ENCODE peak calls at places on chromosome 13, in five cellular contexts. Y, H, I, W and R are unnamed samples.

GRCh38 chr13:43153436-43154082 is 130.2 kb downstream of the DNAJC15 start:
- DNase-seq in Y (no peak), H (no peak), I (no peak), W (no peak), R (no peak)

GRCh38 chr13:110634558-110634957 is 19.2 kb downstream of the NAXD start:
- DNase-seq in Y (no peak), H (no peak), I (no peak), W (no peak), R (no peak)

GRCh38 chr13:113655358-113656014 is 2.5 kb downstream of the ATP4B start:
- DNase-seq in Y (no peak), H (peak; percentile 45), I (peak; percentile 14), W (no peak), R (peak; percentile 45)

GRCh38 chr13:103952183-103952582 is 886.0 kb upstream of the SLC10A2 start:
- DNase-seq in Y (no peak), H (no peak), I (no peak), W (no peak), R (no peak)

GRCh38 chr13:28349371-28349770 is 145.6 kb downstream of the FLT1 start:
- DNase-seq in Y (no peak), H (no peak), I (no peak), W (no peak), R (no peak)

GRCh38 chr13:48859168-48860105 is 116.3 kb upstream of the FNDC3A start:
- DNase-seq in Y (no peak), H (no peak), I (no peak), W (no peak), R (no peak)

GRCh38 chr13:28611654-28612131 is 47.2 kb upstream of the POMP start:
- DNase-seq in Y (no peak), H (no peak), I (no peak), W (no peak), R (no peak)

GRCh38 chr13:106104281-106104901 is 431.1 kb downstream of the EFNB2 start:
- DNase-seq in Y (no peak), H (no peak), I (no peak), W (no peak), R (no peak)

GRCh38 chr13:33676045-33676699 is 141.8 kb upstream of the RFC3 start:
- DNase-seq in Y (no peak), H (no peak), I (no peak), W (no peak), R (no peak)

GRCh38 chr13:110647365-110647737 is 32.0 kb downstream of the NAXD start:
- DNase-seq in Y (no peak), H (peak; percentile 61), I (no peak), W (no peak), R (peak; percentile 60)

GRCh38 chr13:48580185-48580803 is 47.4 kb upstream of the RCBTB2 start:
- DNase-seq in Y (peak; percentile 59), H (peak; percentile 76), I (peak; percentile 61), W (no peak), R (no peak)

GRCh38 chr13:23889598-23890224 is 511 bp upstream of the MIPEP start:
- DNase-seq in Y (no peak), H (no peak), I (no peak), W (no peak), R (no peak)

GRCh38 chr13:23883255-23883654 is 5.9 kb downstream of the MIPEP start:
- DNase-seq in Y (no peak), H (no peak), I (no peak), W (no peak), R (no peak)

GRCh38 chr13:23888658-23889597 is at the start of gene MIPEP:
- DNase-seq in Y (peak; percentile 90), H (peak; percentile 95), I (peak; percentile 93), W (peak; percentile 79), R (peak; percentile 95)
- H3K27ac ChIP-seq in Y (peak within 1 kb of the TSS; percentile 93), H (peak within 1 kb of the TSS; percentile 92), I (peak within 1 kb of the TSS; percentile 87), W (peak within 1 kb of the TSS; percentile 69), R (peak within 1 kb of the TSS; percentile 94)

DNA sequence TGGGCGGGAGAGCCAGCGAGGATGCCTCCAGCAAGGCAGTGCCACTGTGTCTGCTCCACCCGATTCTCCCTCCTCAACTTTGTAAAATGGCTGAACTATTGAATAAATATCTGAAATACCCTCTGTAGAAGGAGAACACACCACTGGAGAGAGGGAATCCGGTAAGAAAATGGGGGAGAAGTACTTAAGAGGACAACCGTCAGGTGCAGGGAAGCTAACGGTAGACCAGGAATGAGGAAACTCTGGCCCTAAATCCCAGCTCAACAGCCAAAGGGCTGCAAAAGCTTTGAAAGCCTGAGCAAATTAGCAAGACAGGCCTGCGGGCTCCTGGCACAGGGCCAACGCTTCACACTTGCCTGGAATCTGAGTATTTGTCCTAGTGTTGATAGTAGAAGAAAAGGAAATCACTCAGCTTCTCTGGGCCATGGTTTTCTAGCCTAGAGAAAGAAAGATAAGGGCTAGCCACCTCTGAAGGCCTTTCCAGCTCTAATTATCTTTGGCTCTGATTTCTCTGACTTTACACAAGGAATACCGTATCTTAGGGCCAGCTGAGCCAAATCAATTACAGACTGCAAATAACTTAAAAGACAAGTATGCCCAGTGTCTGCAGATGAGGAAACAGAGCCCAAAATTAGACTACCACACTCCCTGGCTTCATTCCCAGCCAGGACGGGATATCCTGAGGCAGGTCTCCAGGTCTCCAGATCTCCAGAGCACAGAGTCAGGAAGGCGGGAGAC is 69.7 kb downstream of the STK24 start:
- DNase-seq in Y (peak; percentile 76), H (peak; percentile 83), I (peak; percentile 60), W (no peak), R (no peak)
- TF ChIP-seq POLR2AphosphoS5 in Y (no peak), H (no peak), I (peak; percentile 44), W (no peak), R (no peak)

GRCh38 chr13:99366075-99366987 is 59.1 kb upstream of the GPR183 start:
- DNase-seq in Y (no peak), H (no peak), I (no peak), W (peak; percentile 87), R (no peak)

GRCh38 chr13:99370476-99371272 is 63.5 kb upstream of the GPR183 start:
- DNase-seq in Y (peak; percentile 8), H (no peak), I (no peak), W (no peak), R (no peak)

GRCh38 chr13:99363949-99364348 is 56.8 kb upstream of the GPR183 start:
- DNase-seq in Y (no peak), H (no peak), I (no peak), W (no peak), R (no peak)

GRCh38 chr13:99367106-99367616 is 60.0 kb upstream of the GPR183 start:
- DNase-seq in Y (no peak), H (no peak), I (no peak), W (no peak), R (peak; percentile 31)

DNA sequence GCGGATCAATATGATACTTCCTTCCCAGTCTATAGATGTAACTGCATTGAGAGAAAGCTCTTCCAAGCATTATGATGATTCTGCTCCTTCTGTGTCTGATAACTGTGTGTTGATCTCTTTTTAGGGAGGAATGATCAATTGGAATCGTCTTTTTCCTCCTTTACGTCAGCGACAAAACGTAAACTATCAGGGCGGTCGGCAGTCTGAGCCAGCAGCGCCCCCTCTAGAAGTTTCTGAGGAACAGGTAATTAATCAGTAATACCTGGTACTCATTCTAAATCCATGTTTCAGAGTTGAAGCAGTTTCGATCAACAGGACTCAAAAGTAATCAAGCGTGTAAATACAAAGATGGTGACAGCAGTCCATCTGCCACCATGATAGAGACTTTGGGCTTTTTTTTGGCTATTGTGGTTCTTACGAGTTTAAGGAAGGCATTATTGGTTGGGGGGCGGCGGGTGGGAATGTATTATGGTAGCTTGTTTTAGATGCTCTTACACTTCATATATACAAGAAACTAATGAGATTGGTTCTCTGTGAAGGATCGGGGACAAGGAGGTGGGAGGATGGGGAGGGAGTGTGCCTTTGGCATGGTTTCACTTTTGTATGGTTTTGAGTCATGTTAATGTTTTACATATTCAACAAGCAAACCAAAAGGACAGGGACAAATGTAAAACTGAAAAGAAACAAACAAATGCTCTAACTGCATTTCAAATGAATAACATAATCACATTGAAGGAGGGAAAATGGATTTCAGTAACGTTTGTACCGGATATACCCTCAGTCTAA is 60.7 kb upstream of the GPR183 start:
- DNase-seq in Y (no peak), H (no peak), I (no peak), W (no peak), R (peak; percentile 40)
- TF ChIP-seq CTCF in Y (no peak), H (no peak), I (no peak), W (no peak), R (no peak)

GRCh38 chr13:99375806-99376080 is 68.5 kb upstream of the GPR183 start:
- DNase-seq in Y (no peak), H (no peak), I (no peak), W (no peak), R (no peak)
- H3K27ac ChIP-seq in Y (no peak overlapping the region), H (no peak overlapping the region), I (no peak overlapping the region), W (peak overlapping the region; percentile 94), R (no peak overlapping the region)

DNA sequence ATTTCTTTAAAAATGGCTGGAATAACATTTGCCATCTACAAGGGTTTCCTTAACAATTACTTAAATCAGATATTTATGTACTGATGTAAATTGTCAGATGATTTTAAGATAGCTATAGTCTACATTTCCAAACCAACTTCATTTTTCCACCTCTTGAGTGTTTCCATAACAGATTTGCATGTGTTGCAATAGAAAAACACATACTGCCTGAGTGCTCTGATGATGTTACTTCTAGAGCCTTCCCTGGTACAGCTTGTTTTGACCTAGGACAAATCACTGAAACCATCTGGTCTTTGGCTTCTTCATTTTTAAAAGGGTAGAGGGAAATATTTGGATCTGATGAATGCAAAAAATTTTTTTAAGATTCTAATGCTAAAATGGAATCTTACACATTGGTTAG is 245.9 kb downstream of the PCDH9 start:
- DNase-seq in Y (no peak), H (no peak), I (no peak), W (no peak), R (no peak)
- TF ChIP-seq POLR2AphosphoS5 in Y (no peak), H (no peak), I (no peak), W (no peak), R (no peak)

DNA sequence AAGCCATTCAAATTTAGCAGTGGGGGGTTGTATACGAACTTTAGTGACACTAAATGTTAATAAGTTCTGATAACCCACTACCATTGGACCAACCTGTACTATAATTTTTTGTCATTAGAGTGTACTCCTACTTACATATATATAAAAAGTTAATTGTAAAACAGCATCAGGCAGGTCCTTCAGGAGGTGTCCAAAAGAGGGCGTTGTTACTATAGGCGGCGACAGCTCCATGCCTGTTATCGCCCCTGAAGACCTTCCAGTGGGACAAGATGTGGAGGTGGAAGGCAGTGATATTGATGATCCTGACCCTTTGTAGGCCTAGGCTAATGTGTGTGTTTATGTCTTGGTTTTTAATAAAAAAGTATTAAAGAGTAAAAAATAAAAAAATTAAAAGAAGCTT is 27.5 kb downstream of the SPRYD7 start:
- DNase-seq in Y (no peak), H (no peak), I (no peak), W (no peak), R (no peak)
- TF ChIP-seq CTCF in Y (no peak), H (no peak), I (no peak), W (no peak), R (no peak)

DNA sequence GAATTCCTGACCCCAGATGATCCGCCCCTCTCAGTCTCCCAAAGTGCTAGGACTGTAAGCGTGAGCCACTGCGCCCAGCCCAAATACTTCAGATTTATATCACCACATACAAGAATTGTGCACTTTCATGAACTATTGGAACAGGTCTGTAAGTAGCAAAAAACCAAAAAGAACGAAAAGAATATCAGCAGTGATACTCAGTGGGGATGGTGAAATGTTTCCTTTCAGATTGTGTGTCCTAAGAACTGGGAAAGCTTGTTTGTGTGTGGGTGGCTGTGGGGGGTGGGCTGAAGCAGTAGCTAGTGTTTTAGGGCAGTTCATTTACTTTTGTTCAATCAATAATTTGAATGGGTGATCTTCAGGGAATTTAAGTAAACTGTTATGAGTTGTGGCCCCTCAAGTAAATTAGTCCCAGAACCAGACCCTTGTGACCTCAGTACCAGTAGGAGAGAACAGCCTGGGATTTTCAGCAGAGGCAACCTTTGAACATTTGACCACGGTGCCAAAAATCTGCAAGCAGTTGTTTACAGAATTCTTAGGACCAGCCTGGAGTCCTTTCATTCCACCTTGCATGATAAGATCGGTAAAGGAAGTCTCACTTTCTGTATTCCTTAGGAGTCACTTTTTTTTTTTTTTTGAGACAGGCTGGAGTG is 106.6 kb downstream of the LRCH1 start:
- DNase-seq in Y (no peak), H (no peak), I (no peak), W (no peak), R (no peak)
- H3K27ac ChIP-seq in Y (peak overlapping the region; percentile 39), H (no peak overlapping the region), I (no peak overlapping the region), W (no peak overlapping the region), R (no peak overlapping the region)